ENCODE peak calls at places on chromosome 12, in eight cellular contexts. Z, K, J, P, E, D, V and B are unnamed samples.
A peak's percentile ranks its signal among the peaks of the same experiment; 100 is the strongest.

GRCh38 chr12:64625243-64626077 is 15.2 kb downstream of the RASSF3 start:
- DNase-seq in D (peak; percentile 94), E (peak; percentile 58), Z (peak; percentile 74), J (peak; percentile 11), K (peak; percentile 69), V (no peak), P (peak; percentile 57), B (peak; percentile 80)

GRCh38 chr12:103698752-103699540 is 111.9 kb downstream of the STAB2 start:
- DNase-seq in Z (no peak), D (no peak), E (no peak), V (no peak), K (no peak), P (no peak), J (no peak), B (no peak)

GRCh38 chr12:11961686-11962085 is 109.1 kb upstream of the BCL2L14 start:
- DNase-seq in D (no peak), E (no peak), P (no peak), Z (no peak), J (no peak), V (peak; percentile 56), K (no peak), B (no peak)

GRCh38 chr12:32533971-32534590 is 134.7 kb downstream of the FGD4 start:
- DNase-seq in D (peak; percentile 43), J (no peak), E (peak; percentile 85), P (peak; percentile 31), Z (peak; percentile 82), K (no peak), V (no peak), B (peak; percentile 96)

GRCh38 chr12:57241556-57242310 is 9.3 kb downstream of the STAC3 start:
- DNase-seq in Z (no peak), V (peak; percentile 67), J (no peak), E (no peak), D (no peak), P (no peak), K (peak; percentile 65), B (no peak)

GRCh38 chr12:91133871-91134270 is 22.6 kb upstream of the LUM start:
- DNase-seq in J (no peak), V (no peak), E (no peak), D (no peak), Z (no peak), K (no peak), P (no peak), B (no peak)

GRCh38 chr12:47941475-47942326 is 21.7 kb upstream of the TMEM106C start:
- DNase-seq in D (no peak), J (no peak), Z (no peak), P (no peak), V (no peak), E (no peak), K (no peak), B (no peak)

GRCh38 chr12:123267991-123268843 is 3.4 kb downstream of the CDK2AP1 start:
- DNase-seq in J (no peak), V (peak; percentile 59), E (no peak), K (peak; percentile 70), P (peak; percentile 34), Z (peak; percentile 24), D (no peak), B (no peak)

GRCh38 chr12:132285991-132286681 is 43.3 kb downstream of the GALNT9 start:
- DNase-seq in E (no peak), J (no peak), D (peak; percentile 67), V (peak; percentile 82), P (peak; percentile 56), Z (peak; percentile 50), K (peak; percentile 77), B (peak; percentile 12)

GRCh38 chr12:100138048-100138907 is 4.4 kb downstream of the BLTP3B start:
- DNase-seq in J (no peak), D (peak; percentile 45), E (peak; percentile 16), K (no peak), P (no peak), Z (no peak), V (no peak), B (no peak)

GRCh38 chr12:55729592-55730446 is 1.0 kb upstream of the CD63 start:
- DNase-seq in J (no peak), D (peak; percentile 93), V (peak; percentile 98), P (peak; percentile 90), E (peak; percentile 77), K (peak; percentile 95), Z (peak; percentile 95), B (peak; percentile 91)

GRCh38 chr12:51326762-51327439 is 2.9 kb upstream of the BIN2 start:
- DNase-seq in P (no peak), Z (no peak), D (peak; percentile 36), K (peak; percentile 73), E (peak; percentile 67), V (no peak), J (no peak), B (peak; percentile 23)

GRCh38 chr12:96590970-96591369 is 101.6 kb downstream of the CFAP54 start:
- DNase-seq in Z (no peak), E (no peak), D (no peak), J (no peak), P (no peak), K (no peak), V (no peak), B (no peak)

GRCh38 chr12:7099290-7099996 is 7.2 kb upstream of the C1R start:
- DNase-seq in P (no peak), V (no peak), Z (no peak), K (peak; percentile 28), J (no peak), D (no peak), E (no peak), B (no peak)
- H3K27me3 ChIP-seq in P (no peaks in the 10 kb centered on the region), V (no peaks in the 10 kb centered on the region), Z (no peaks in the 10 kb centered on the region), K (no peaks in the 10 kb centered on the region), J (no peaks in the 10 kb centered on the region), D (no peaks in the 10 kb centered on the region), E (no peaks in the 10 kb centered on the region), B (no peaks in the 10 kb centered on the region)

GRCh38 chr12:120884644-120885043 is 19.5 kb downstream of the SPPL3 start:
- DNase-seq in P (no peak), J (no peak), Z (no peak), E (no peak), D (no peak), K (no peak), V (no peak), B (no peak)

GRCh38 chr12:120886194-120887018 is 17.8 kb downstream of the SPPL3 start:
- DNase-seq in P (no peak), J (no peak), E (no peak), Z (no peak), K (no peak), D (no peak), V (no peak), B (no peak)

GRCh38 chr12:120885521-120885920 is 18.6 kb downstream of the SPPL3 start:
- DNase-seq in D (no peak), Z (no peak), K (no peak), V (no peak), P (no peak), J (no peak), E (no peak), B (no peak)

GRCh38 chr12:120890963-120891362 is 13.2 kb downstream of the SPPL3 start:
- DNase-seq in Z (no peak), V (no peak), E (no peak), J (no peak), K (no peak), P (no peak), D (no peak), B (no peak)

DNA sequence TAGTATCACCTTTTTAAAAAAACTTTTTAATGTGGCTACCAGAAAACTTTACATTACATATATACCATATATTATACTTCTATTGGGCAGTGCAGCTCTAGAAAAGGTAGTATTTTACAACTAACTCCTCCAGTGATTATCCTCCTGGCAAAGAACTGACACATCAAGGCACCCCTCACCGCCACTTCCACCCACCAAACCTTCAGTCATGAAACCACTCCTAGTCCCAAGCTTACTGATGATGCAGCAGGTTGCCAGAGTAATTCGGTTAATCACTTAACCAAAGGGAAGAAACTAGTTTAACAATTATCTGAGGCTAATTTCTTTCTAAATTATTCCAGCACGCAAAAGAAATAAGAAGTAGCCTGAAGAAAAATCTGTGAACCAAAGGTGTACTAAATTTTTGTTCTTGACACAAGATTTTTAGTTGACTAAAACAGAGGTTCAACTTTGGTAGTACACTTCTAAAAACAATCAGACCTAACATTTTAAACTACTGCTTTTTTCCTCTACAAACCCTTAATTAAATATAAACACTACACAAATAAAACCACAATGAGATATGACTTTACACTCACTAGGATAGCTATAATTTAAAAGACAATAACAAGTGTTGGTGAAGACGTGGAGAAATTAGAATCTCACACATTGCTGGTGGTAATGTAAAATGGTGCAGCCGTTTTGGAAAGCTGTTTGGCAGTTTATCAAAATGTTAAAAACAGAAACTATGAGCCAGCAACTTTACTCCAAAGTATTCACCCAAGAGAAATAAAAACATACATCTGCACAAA is 16.7 kb downstream of the SPPL3 start:
- DNase-seq in Z (no peak), D (no peak), P (no peak), E (no peak), K (no peak), V (no peak), J (no peak), B (no peak)
- H3K4me1 ChIP-seq in Z (no peaks in the 10 kb centered on the region), D (no peaks in the 10 kb centered on the region), P (peaks cover 45% of the 10 kb centered on the region), E (peaks cover 7% of the 10 kb centered on the region), K (peaks cover 10% of the 10 kb centered on the region), V (peaks cover 10% of the 10 kb centered on the region), J (peaks cover 10% of the 10 kb centered on the region), B (peaks cover 5% of the 10 kb centered on the region)

GRCh38 chr12:105848286-105848685 is 290.5 kb downstream of the NUAK1 start:
- DNase-seq in V (peak; percentile 94), P (no peak), J (no peak), Z (no peak), D (no peak), K (no peak), E (no peak), B (no peak)

GRCh38 chr12:105852958-105853357 is 285.8 kb downstream of the NUAK1 start:
- DNase-seq in K (no peak), D (no peak), E (no peak), J (no peak), P (peak; percentile 37), Z (no peak), V (no peak), B (no peak)

GRCh38 chr12:105855691-105856405 is 282.9 kb downstream of the NUAK1 start:
- DNase-seq in D (no peak), Z (no peak), K (no peak), E (no peak), V (no peak), J (no peak), P (no peak), B (no peak)

GRCh38 chr12:105850103-105850968 is 288.4 kb downstream of the NUAK1 start:
- DNase-seq in Z (no peak), V (no peak), P (no peak), J (no peak), D (no peak), E (no peak), K (no peak), B (no peak)

DNA sequence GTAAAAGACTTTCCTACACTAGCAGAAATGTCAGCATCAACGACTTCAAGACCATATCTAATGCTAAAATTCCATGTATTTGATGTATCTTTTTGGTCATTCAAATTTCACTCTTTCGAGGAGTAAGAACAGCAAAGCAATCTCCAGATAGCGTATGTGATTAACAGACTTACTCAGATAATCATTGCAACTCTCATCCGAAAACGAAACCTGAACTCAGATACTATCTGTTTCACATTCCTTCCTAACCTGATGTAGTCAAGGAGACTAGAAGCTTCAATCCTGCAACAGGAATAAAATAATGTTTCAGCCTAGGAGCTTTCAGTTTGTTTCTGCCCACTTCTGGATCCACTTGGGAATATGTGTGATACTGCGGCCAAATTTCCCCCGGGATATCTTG is 286.3 kb downstream of the NUAK1 start:
- DNase-seq in K (no peak), J (no peak), P (no peak), D (no peak), V (no peak), Z (no peak), E (no peak), B (no peak)
- H3K27me3 ChIP-seq in K (no peaks in the 10 kb centered on the region), J (no peaks in the 10 kb centered on the region), P (no peaks in the 10 kb centered on the region), D (no peaks in the 10 kb centered on the region), V (no peaks in the 10 kb centered on the region), Z (no peaks in the 10 kb centered on the region), E (no peaks in the 10 kb centered on the region), B (no peaks in the 10 kb centered on the region)

GRCh38 chr12:107396991-107397390 is 288.6 kb upstream of the PWP1 start:
- DNase-seq in K (no peak), E (no peak), Z (no peak), V (no peak), D (peak; percentile 56), J (no peak), P (no peak), B (peak; percentile 43)
- H3K4me1 ChIP-seq in K (no peaks in the 10 kb centered on the region), E (no peaks in the 10 kb centered on the region), Z (no peaks in the 10 kb centered on the region), V (no peaks in the 10 kb centered on the region), D (peaks cover 32% of the 10 kb centered on the region), J (peaks cover 11% of the 10 kb centered on the region), P (no peaks in the 10 kb centered on the region), B (no peaks in the 10 kb centered on the region)